ENCODE peak calls at places on chromosomes 12 and 14, in four cellular contexts. One of them, this sample, is unnamed.

GRCh38 chr12:70971395-70971794 is 50.9 kb upstream of the PTPRR start:
- DNase-seq in stimulated activated CD8-positive, alpha-beta memory T cell treated with anti-CD3 and anti-CD28 coated beads, Interleukin-15, amount 100 ng/mL, for 24 hours: no peak
- DNase-seq in cardiac septum: no peak
- DNase-seq in fibroblast of the conjunctiva: peak
- DNase-seq in this sample: no peak

GRCh38 chr12:130933269-130933995 is 20.3 kb upstream of the ADGRD1 start:
- DNase-seq in stimulated activated CD8-positive, alpha-beta memory T cell treated with anti-CD3 and anti-CD28 coated beads, Interleukin-15, amount 100 ng/mL, for 24 hours: no peak
- DNase-seq in cardiac septum: no peak
- DNase-seq in fibroblast of the conjunctiva: no peak
- DNase-seq in this sample: no peak

GRCh38 chr14:55477680-55478079 is 37.3 kb upstream of the TBPL2 start:
- DNase-seq in stimulated activated CD8-positive, alpha-beta memory T cell treated with anti-CD3 and anti-CD28 coated beads, Interleukin-15, amount 100 ng/mL, for 24 hours: no peak
- DNase-seq in cardiac septum: no peak
- DNase-seq in fibroblast of the conjunctiva: no peak
- DNase-seq in this sample: peak

GRCh38 chr14:64708148-64709004 is 4.2 kb downstream of the PLEKHG3 start:
- DNase-seq in stimulated activated CD8-positive, alpha-beta memory T cell treated with anti-CD3 and anti-CD28 coated beads, Interleukin-15, amount 100 ng/mL, for 24 hours: no peak
- DNase-seq in cardiac septum: peak
- DNase-seq in fibroblast of the conjunctiva: no peak
- DNase-seq in this sample: no peak

GRCh38 chr12:6954754-6955461 is 3.8 kb downstream of the PTPN6 start:
- DNase-seq in stimulated activated CD8-positive, alpha-beta memory T cell treated with anti-CD3 and anti-CD28 coated beads, Interleukin-15, amount 100 ng/mL, for 24 hours: no peak
- DNase-seq in cardiac septum: peak
- DNase-seq in fibroblast of the conjunctiva: no peak
- DNase-seq in this sample: no peak

GRCh38 chr12:102095677-102096263 is 24.1 kb downstream of the NUP37 start:
- DNase-seq in stimulated activated CD8-positive, alpha-beta memory T cell treated with anti-CD3 and anti-CD28 coated beads, Interleukin-15, amount 100 ng/mL, for 24 hours: no peak
- DNase-seq in cardiac septum: no peak
- DNase-seq in fibroblast of the conjunctiva: peak
- DNase-seq in this sample: no peak

GRCh38 chr14:105249175-105250007 is 1.1 kb downstream of the BTBD6 start:
- DNase-seq in stimulated activated CD8-positive, alpha-beta memory T cell treated with anti-CD3 and anti-CD28 coated beads, Interleukin-15, amount 100 ng/mL, for 24 hours: no peak
- DNase-seq in cardiac septum: no peak
- DNase-seq in fibroblast of the conjunctiva: no peak
- DNase-seq in this sample: peak

GRCh38 chr12:27840229-27840999 is 60.4 kb upstream of the MANSC4 start:
- DNase-seq in stimulated activated CD8-positive, alpha-beta memory T cell treated with anti-CD3 and anti-CD28 coated beads, Interleukin-15, amount 100 ng/mL, for 24 hours: no peak
- DNase-seq in cardiac septum: no peak
- DNase-seq in fibroblast of the conjunctiva: no peak
- DNase-seq in this sample: no peak

GRCh38 chr12:82209533-82209932 is 148.7 kb downstream of the CCDC59 start:
- DNase-seq in stimulated activated CD8-positive, alpha-beta memory T cell treated with anti-CD3 and anti-CD28 coated beads, Interleukin-15, amount 100 ng/mL, for 24 hours: no peak
- DNase-seq in cardiac septum: no peak
- DNase-seq in fibroblast of the conjunctiva: no peak
- DNase-seq in this sample: no peak

GRCh38 chr14:104119119-104119699 is 19.2 kb upstream of the KIF26A start:
- DNase-seq in stimulated activated CD8-positive, alpha-beta memory T cell treated with anti-CD3 and anti-CD28 coated beads, Interleukin-15, amount 100 ng/mL, for 24 hours: no peak
- DNase-seq in cardiac septum: peak
- DNase-seq in fibroblast of the conjunctiva: no peak
- DNase-seq in this sample: no peak

GRCh38 chr12:59980491-59980890 is 384.7 kb downstream of the SLC16A7 start:
- DNase-seq in stimulated activated CD8-positive, alpha-beta memory T cell treated with anti-CD3 and anti-CD28 coated beads, Interleukin-15, amount 100 ng/mL, for 24 hours: no peak
- DNase-seq in cardiac septum: no peak
- DNase-seq in fibroblast of the conjunctiva: no peak
- DNase-seq in this sample: no peak

GRCh38 chr14:56198438-56198837 is 80.2 kb downstream of the PELI2 start:
- DNase-seq in stimulated activated CD8-positive, alpha-beta memory T cell treated with anti-CD3 and anti-CD28 coated beads, Interleukin-15, amount 100 ng/mL, for 24 hours: no peak
- DNase-seq in cardiac septum: no peak
- DNase-seq in fibroblast of the conjunctiva: no peak
- DNase-seq in this sample: no peak

GRCh38 chr14:56351861-56352260 is 227.7 kb upstream of the TMEM260 start:
- DNase-seq in stimulated activated CD8-positive, alpha-beta memory T cell treated with anti-CD3 and anti-CD28 coated beads, Interleukin-15, amount 100 ng/mL, for 24 hours: no peak
- DNase-seq in cardiac septum: no peak
- DNase-seq in fibroblast of the conjunctiva: no peak
- DNase-seq in this sample: no peak